ENCODE peak calls at places on chromosome 3, in five cellular contexts. One of them, this sample, is unnamed.

GRCh38 chr3:40083066-40083465 is 226.4 kb upstream of the EIF1B start:
- DNase-seq in H1: no peak
- DNase-seq in uterus: no peak
- DNase-seq in Peyer's patch: no peak
- DNase-seq in sigmoid colon: no peak
- DNase-seq in this sample: no peak

GRCh38 chr3:126347543-126348161 is 9.6 kb downstream of the KLF15 start:
- DNase-seq in H1: peak
- DNase-seq in sigmoid colon: peak
- DNase-seq in uterus: no peak
- DNase-seq in Peyer's patch: no peak
- DNase-seq in this sample: peak

GRCh38 chr3:154850921-154851320 is 229.2 kb upstream of the MME start:
- DNase-seq in Peyer's patch: no peak
- DNase-seq in H1: no peak
- DNase-seq in uterus: no peak
- DNase-seq in sigmoid colon: no peak
- DNase-seq in this sample: no peak

GRCh38 chr3:24519368-24520100 is 24.9 kb upstream of the THRB start:
- DNase-seq in H1: no peak
- DNase-seq in uterus: no peak
- DNase-seq in sigmoid colon: no peak
- DNase-seq in Peyer's patch: no peak
- DNase-seq in this sample: no peak

GRCh38 chr3:31077021-31077601 is 182.7 kb upstream of the GADL1 start:
- DNase-seq in Peyer's patch: no peak
- DNase-seq in sigmoid colon: no peak
- DNase-seq in uterus: peak
- DNase-seq in H1: no peak
- DNase-seq in this sample: no peak

GRCh38 chr3:138949002-138949418 is 2.0 kb downstream of the FOXL2NB start:
- DNase-seq in uterus: no peak
- DNase-seq in sigmoid colon: no peak
- DNase-seq in H1: peak
- DNase-seq in Peyer's patch: no peak
- DNase-seq in this sample: no peak

GRCh38 chr3:69288161-69288895 is 97.6 kb downstream of the FRMD4B start:
- DNase-seq in Peyer's patch: no peak
- DNase-seq in sigmoid colon: no peak
- DNase-seq in uterus: no peak
- DNase-seq in H1: peak
- DNase-seq in this sample: no peak

GRCh38 chr3:72334681-72335457 is 513.4 kb downstream of the SHQ1 start:
- DNase-seq in sigmoid colon: no peak
- DNase-seq in H1: no peak
- DNase-seq in uterus: no peak
- DNase-seq in Peyer's patch: no peak
- DNase-seq in this sample: no peak

GRCh38 chr3:42134867-42135464 is 43.8 kb downstream of the TRAK1 start:
- DNase-seq in sigmoid colon: no peak
- DNase-seq in Peyer's patch: no peak
- DNase-seq in H1: no peak
- DNase-seq in uterus: no peak
- DNase-seq in this sample: no peak

GRCh38 chr3:146090521-146090920 is 70.5 kb downstream of the PLOD2 start:
- DNase-seq in Peyer's patch: no peak
- DNase-seq in H1: no peak
- DNase-seq in sigmoid colon: no peak
- DNase-seq in uterus: no peak
- DNase-seq in this sample: no peak

GRCh38 chr3:123076496-123077418 is 9.9 kb downstream of the PDIA5 start:
- DNase-seq in Peyer's patch: no peak
- DNase-seq in H1: no peak
- DNase-seq in uterus: peak
- DNase-seq in sigmoid colon: peak
- DNase-seq in this sample: peak

GRCh38 chr3:149247025-149247710 is 25.5 kb upstream of the CP start:
- DNase-seq in sigmoid colon: no peak
- DNase-seq in H1: no peak
- DNase-seq in uterus: peak
- DNase-seq in Peyer's patch: no peak
- DNase-seq in this sample: no peak

GRCh38 chr3:32301426-32301825 is 62.9 kb downstream of the CMTM8 start:
- DNase-seq in uterus: no peak
- DNase-seq in Peyer's patch: no peak
- DNase-seq in sigmoid colon: no peak
- DNase-seq in H1: no peak
- DNase-seq in this sample: no peak

GRCh38 chr3:142850395-142851023 is 38.4 kb downstream of the PCOLCE2 start:
- DNase-seq in Peyer's patch: no peak
- DNase-seq in uterus: no peak
- DNase-seq in sigmoid colon: no peak
- DNase-seq in H1: no peak
- DNase-seq in this sample: no peak

GRCh38 chr3:37773471-37773870 is 88.2 kb upstream of the CTDSPL start:
- DNase-seq in Peyer's patch: no peak
- DNase-seq in uterus: no peak
- DNase-seq in H1: no peak
- DNase-seq in sigmoid colon: no peak
- DNase-seq in this sample: no peak

GRCh38 chr3:61903074-61903473 is 341.7 kb downstream of the PTPRG start:
- DNase-seq in sigmoid colon: no peak
- DNase-seq in uterus: no peak
- DNase-seq in Peyer's patch: no peak
- DNase-seq in H1: no peak
- DNase-seq in this sample: no peak

GRCh38 chr3:105033081-105033480 is 333.6 kb upstream of the ALCAM start:
- DNase-seq in sigmoid colon: no peak
- DNase-seq in H1: no peak
- DNase-seq in uterus: no peak
- DNase-seq in Peyer's patch: no peak
- DNase-seq in this sample: no peak

GRCh38 chr3:102229062-102229655 is 205.7 kb upstream of the ZPLD1 start:
- DNase-seq in H1: peak
- DNase-seq in Peyer's patch: peak
- DNase-seq in sigmoid colon: peak
- DNase-seq in uterus: peak
- DNase-seq in this sample: peak

GRCh38 chr3:105274958-105275357 is 91.8 kb upstream of the ALCAM start:
- DNase-seq in sigmoid colon: no peak
- DNase-seq in uterus: no peak
- DNase-seq in H1: no peak
- DNase-seq in Peyer's patch: no peak
- DNase-seq in this sample: no peak

GRCh38 chr3:111667621-111668239 is 72.6 kb upstream of the ZBED2 start:
- DNase-seq in uterus: peak
- DNase-seq in H1: no peak
- DNase-seq in sigmoid colon: no peak
- DNase-seq in Peyer's patch: peak
- DNase-seq in this sample: peak

GRCh38 chr3:37964716-37965115 is 25.9 kb upstream of the VILL start:
- DNase-seq in sigmoid colon: no peak
- DNase-seq in uterus: no peak
- DNase-seq in Peyer's patch: no peak
- DNase-seq in H1: no peak
- DNase-seq in this sample: no peak

GRCh38 chr3:187742351-187743171 is 2.7 kb downstream of the BCL6 start:
- DNase-seq in H1: no peak
- DNase-seq in Peyer's patch: peak
- DNase-seq in sigmoid colon: no peak
- DNase-seq in uterus: peak
- DNase-seq in this sample: peak

GRCh38 chr3:57052662-57053061 is 7.8 kb upstream of the SPATA12 start:
- DNase-seq in uterus: no peak
- DNase-seq in Peyer's patch: no peak
- DNase-seq in H1: no peak
- DNase-seq in sigmoid colon: no peak
- DNase-seq in this sample: no peak

GRCh38 chr3:59451041-59451763 is 401.4 kb upstream of the CFAP20DC start:
- DNase-seq in uterus: no peak
- DNase-seq in H1: no peak
- DNase-seq in Peyer's patch: peak
- DNase-seq in sigmoid colon: no peak
- DNase-seq in this sample: no peak

GRCh38 chr3:197154-197855 is 742 bp downstream of the CHL1 start:
- DNase-seq in H1: peak
- DNase-seq in sigmoid colon: peak
- DNase-seq in uterus: no peak
- DNase-seq in Peyer's patch: peak
- DNase-seq in this sample: no peak

GRCh38 chr3:118949113-118949760 is 85.4 kb downstream of the IGSF11 start:
- DNase-seq in Peyer's patch: no peak
- DNase-seq in H1: no peak
- DNase-seq in sigmoid colon: no peak
- DNase-seq in uterus: no peak
- DNase-seq in this sample: no peak

GRCh38 chr3:13618836-13619235 is 69.9 kb downstream of the FBLN2 start:
- DNase-seq in sigmoid colon: no peak
- DNase-seq in H1: no peak
- DNase-seq in uterus: no peak
- DNase-seq in Peyer's patch: no peak
- DNase-seq in this sample: no peak

GRCh38 chr3:39378092-39378491 is 5.1 kb upstream of the SLC25A38 start:
- DNase-seq in Peyer's patch: peak
- DNase-seq in sigmoid colon: no peak
- DNase-seq in H1: peak
- DNase-seq in uterus: no peak
- DNase-seq in this sample: no peak

GRCh38 chr3:130539005-130539404 is 22.0 kb downstream of the COL6A6 start:
- DNase-seq in Peyer's patch: no peak
- DNase-seq in uterus: no peak
- DNase-seq in H1: peak
- DNase-seq in sigmoid colon: no peak
- DNase-seq in this sample: peak

GRCh38 chr3:86948840-86949239 is 42.1 kb downstream of the VGLL3 start:
- DNase-seq in sigmoid colon: no peak
- DNase-seq in Peyer's patch: no peak
- DNase-seq in H1: no peak
- DNase-seq in uterus: no peak
- DNase-seq in this sample: no peak
- H3K27ac ChIP-seq in sigmoid colon: no peak
- H3K27ac ChIP-seq in Peyer's patch: no peak
- H3K27ac ChIP-seq in H1: no peak
- H3K27ac ChIP-seq in uterus: no peak
- H3K27ac ChIP-seq in this sample: no peak

DNA sequence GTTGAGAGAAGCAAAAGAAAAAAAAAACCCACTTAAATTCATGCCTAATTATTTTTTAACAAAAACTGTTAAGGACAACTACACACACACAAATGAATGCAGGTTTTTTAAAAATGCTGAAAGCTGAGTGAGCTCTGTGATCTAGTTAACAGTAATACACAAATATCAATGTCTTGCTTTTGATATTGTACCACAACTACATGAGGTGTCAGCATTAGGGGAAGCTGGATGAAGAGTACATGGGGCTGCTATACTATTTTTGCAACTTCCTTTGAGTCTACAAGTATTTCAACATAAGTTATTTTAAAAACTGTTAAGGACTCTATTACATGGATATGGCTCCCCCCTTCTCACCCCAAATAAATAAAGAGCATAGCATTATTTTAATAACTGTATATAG is 44.7 kb downstream of the SUCLG2 start:
- DNase-seq in Peyer's patch: no peak
- DNase-seq in H1: no peak
- DNase-seq in sigmoid colon: no peak
- DNase-seq in uterus: no peak
- DNase-seq in this sample: no peak
- TF ChIP-seq CTCF in Peyer's patch: no peak
- TF ChIP-seq CTCF in H1: no peak
- TF ChIP-seq CTCF in sigmoid colon: no peak
- TF ChIP-seq CTCF in uterus: no peak
- TF ChIP-seq CTCF in this sample: no peak

DNA sequence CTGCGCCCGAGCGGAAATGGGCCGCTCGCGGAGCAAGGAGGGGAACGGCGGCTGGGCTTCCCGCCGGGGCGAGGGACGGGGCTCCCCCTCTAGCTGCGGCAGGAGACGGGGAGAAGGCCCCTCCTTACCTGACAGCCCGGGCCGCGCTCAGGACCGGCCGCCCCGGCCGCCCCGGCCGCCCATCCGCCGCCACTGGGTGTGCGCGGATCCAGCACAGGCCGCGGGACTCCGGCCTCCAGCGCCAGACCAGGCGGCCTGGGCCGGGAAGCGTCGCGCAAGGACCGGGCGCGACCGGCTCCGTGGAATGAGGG is 296 bp downstream of the TPRA1 start:
- DNase-seq in Peyer's patch: no peak
- DNase-seq in sigmoid colon: peak
- DNase-seq in H1: no peak
- DNase-seq in uterus: peak
- DNase-seq in this sample: no peak
- TF ChIP-seq POLR2A in Peyer's patch: peak
- TF ChIP-seq POLR2A in sigmoid colon: no peak
- TF ChIP-seq POLR2A in H1: no peak
- TF ChIP-seq POLR2A in uterus: no peak
- TF ChIP-seq POLR2A in this sample: no peak

GRCh38 chr3:49462222-49462621 is 7.8 kb upstream of the DAG1 start:
- DNase-seq in sigmoid colon: no peak
- DNase-seq in uterus: no peak
- DNase-seq in Peyer's patch: no peak
- DNase-seq in H1: no peak
- DNase-seq in this sample: no peak

GRCh38 chr3:49466047-49466446 is 4.0 kb upstream of the DAG1 start:
- DNase-seq in sigmoid colon: no peak
- DNase-seq in uterus: no peak
- DNase-seq in H1: no peak
- DNase-seq in Peyer's patch: no peak
- DNase-seq in this sample: no peak

GRCh38 chr3:49461443-49462171 is 8.5 kb upstream of the DAG1 start:
- DNase-seq in Peyer's patch: no peak
- DNase-seq in sigmoid colon: no peak
- DNase-seq in H1: peak
- DNase-seq in uterus: no peak
- DNase-seq in this sample: no peak

GRCh38 chr3:49469037-49469875 is 811 bp upstream of the DAG1 start:
- DNase-seq in uterus: peak
- DNase-seq in Peyer's patch: no peak
- DNase-seq in H1: peak
- DNase-seq in sigmoid colon: peak
- DNase-seq in this sample: no peak

DNA sequence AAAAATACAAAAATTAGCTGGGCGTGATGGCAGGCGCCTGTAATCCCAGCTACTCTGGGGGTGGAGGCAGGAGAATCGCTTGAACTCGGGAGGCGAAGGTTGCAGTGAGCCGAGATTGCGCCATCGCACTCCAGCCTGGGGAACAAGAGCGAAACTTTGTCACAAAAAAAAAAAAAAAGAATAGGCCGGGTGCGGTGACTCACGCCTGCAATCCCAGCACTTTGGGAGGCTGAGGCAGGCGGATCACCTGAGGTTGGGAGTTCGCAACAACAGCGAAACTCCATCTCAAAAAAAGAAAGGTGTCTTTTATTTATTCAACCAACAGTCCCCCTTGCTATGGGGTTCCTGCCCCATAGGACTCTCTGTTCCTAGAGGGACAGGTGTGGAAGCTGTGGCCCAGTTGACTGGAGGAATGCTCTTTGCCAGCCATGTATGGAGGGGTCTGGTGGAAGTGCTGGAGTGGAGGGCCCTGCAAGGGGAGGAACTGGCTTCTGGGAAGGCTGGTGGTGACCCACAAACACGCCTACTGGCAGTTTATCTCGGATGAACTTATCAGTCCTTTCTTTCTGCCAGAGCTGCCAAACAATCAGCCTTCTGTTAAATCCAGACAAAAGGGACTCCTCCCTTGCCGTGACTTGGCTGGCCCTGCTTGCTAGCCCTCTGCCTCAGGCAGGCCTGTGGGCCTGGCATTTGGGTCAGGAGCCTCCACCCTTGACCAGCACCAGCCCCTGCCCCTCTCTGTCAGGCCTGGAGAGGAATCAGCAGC is 4.6 kb upstream of the DAG1 start:
- DNase-seq in uterus: no peak
- DNase-seq in H1: no peak
- DNase-seq in Peyer's patch: no peak
- DNase-seq in sigmoid colon: no peak
- DNase-seq in this sample: no peak
- H3K27ac ChIP-seq in uterus: no peak
- H3K27ac ChIP-seq in H1: no peak
- H3K27ac ChIP-seq in Peyer's patch: peak
- H3K27ac ChIP-seq in sigmoid colon: peak
- H3K27ac ChIP-seq in this sample: no peak

This sample was measured in upper lobe of left lung.